ENCODE peak calls at places on chromosome 21, in five cellular contexts. Q is K562, U is kidney, H is heart left ventricle, M is GM12878. R is an unnamed sample.

GRCh38 chr21:37410639-37411038 is 44.1 kb downstream of the DYRK1A start:
- DNase-seq in H (no peak), M (no peak), U (no peak), Q (no peak), R (no peak)

GRCh38 chr21:30168086-30168485 is 1.5 kb upstream of the CLDN17 start:
- DNase-seq in U (no peak), H (no peak), Q (no peak), M (no peak), R (no peak)

GRCh38 chr21:41396452-41397107 is 29.5 kb upstream of the MX1 start:
- DNase-seq in U (peak; percentile 88), H (no peak), M (no peak), Q (no peak), R (no peak)

GRCh38 chr21:42552407-42553336 is 39.0 kb downstream of the SLC37A1 start:
- DNase-seq in M (no peak), H (no peak), U (no peak), Q (no peak), R (no peak)

GRCh38 chr21:37787456-37787855 is 128.8 kb downstream of the KCNJ6 start:
- DNase-seq in Q (no peak), H (no peak), U (no peak), M (no peak), R (no peak)

GRCh38 chr21:41598561-41599511 is 90.9 kb upstream of the TMPRSS2 start:
- DNase-seq in Q (no peak), H (peak; percentile 6), M (no peak), U (no peak), R (no peak)

GRCh38 chr21:42061866-42062542 is 9.1 kb upstream of the UMODL1 start:
- DNase-seq in U (peak; percentile 58), H (no peak), M (no peak), Q (no peak), R (no peak)

GRCh38 chr21:28454978-28455600 is 537.6 kb downstream of the LTN1 start:
- DNase-seq in U (no peak), H (no peak), M (no peak), Q (no peak), R (no peak)

GRCh38 chr21:37233551-37234146 is 33.5 kb downstream of the VPS26C start:
- DNase-seq in Q (no peak), M (no peak), H (no peak), U (no peak), R (no peak)

GRCh38 chr21:43290529-43291346 is 121.9 kb downstream of the CRYAA start:
- DNase-seq in H (no peak), M (no peak), Q (no peak), U (peak; percentile 68), R (peak; percentile 70)

GRCh38 chr21:26966978-26967913 is at the start of gene ADAMTS5:
- DNase-seq in M (no peak), U (peak; percentile 87), Q (no peak), H (peak; percentile 45), R (peak; percentile 93)

GRCh38 chr21:38306407-38306806 is 49.6 kb downstream of the KCNJ15 start:
- DNase-seq in Q (no peak), M (no peak), U (no peak), H (no peak), R (no peak)

GRCh38 chr21:31457675-31458074 is 113.6 kb upstream of the TIAM1 start:
- DNase-seq in U (no peak), M (no peak), H (no peak), Q (peak; percentile 21), R (no peak)
- TF ChIP-seq CTCF in U (no peak), M (no peak), H (no peak), Q (peak; percentile 43), R (no peak)

GRCh38 chr21:44456915-44457736 is 1.8 kb downstream of the LRRC3 start:
- DNase-seq in H (no peak), U (peak; percentile 69), M (no peak), Q (no peak), R (peak; percentile 91)

GRCh38 chr21:44455524-44456206 is 355 bp downstream of the LRRC3 start:
- DNase-seq in M (no peak), H (peak; percentile 52), U (peak; percentile 75), Q (peak; percentile 31), R (no peak)

GRCh38 chr21:44454058-44454457 is 1.3 kb upstream of the LRRC3 start:
- DNase-seq in H (no peak), M (no peak), U (no peak), Q (no peak), R (no peak)

GRCh38 chr21:44454747-44455523 is at the start of gene LRRC3:
- DNase-seq in Q (peak; percentile 96), M (peak; percentile 1), U (peak; percentile 95), H (peak; percentile 86), R (no peak)

GRCh38 chr21:44456207-44456914 is 1.1 kb downstream of the LRRC3 start:
- DNase-seq in U (peak; percentile 74), M (no peak), H (no peak), Q (no peak), R (peak; percentile 93)
- TF ChIP-seq CTCF in U (no peak), M (no peak), H (no peak), Q (no peak), R (peak; percentile 11)

DNA sequence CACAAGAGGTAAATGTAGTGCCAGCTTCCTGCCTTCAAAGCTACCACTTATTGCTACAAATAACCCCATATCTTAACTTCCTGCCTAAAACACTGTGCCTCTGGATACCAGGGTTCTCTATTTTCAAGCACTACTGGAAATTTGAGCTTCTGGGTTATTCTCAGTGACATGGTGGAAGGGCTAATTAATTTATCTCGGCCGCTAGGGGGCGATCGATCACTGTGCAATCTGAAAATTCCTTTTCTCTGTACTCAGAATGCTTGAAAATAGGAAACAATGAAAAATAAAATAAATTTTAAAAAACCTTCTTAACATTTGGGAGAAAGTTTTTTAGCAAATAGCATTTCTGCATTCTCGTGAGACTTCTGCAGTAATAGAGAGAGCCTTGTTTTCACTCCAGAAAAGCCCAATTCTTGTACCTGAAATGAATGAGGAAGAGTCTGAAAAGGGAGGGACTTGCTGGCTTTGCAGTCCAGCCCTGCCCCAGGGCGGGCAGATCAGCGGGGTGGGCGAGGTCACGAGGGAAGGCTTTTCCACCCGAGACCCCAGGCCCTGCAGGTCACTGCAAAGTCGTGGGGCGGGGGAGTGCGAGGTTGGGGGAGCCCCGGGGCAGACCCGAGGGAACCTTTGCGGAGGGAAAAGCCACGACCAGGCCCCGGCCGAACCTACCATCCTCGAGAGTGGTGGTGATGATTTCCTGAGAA is 276.7 kb downstream of the PCP4 start:
- DNase-seq in H (peak; percentile 45), Q (peak; percentile 56), M (no peak), U (peak; percentile 69), R (no peak)
- TF ChIP-seq CTCF in H (peak; percentile 70), Q (peak; percentile 73), M (peak; percentile 39), U (peak; percentile 78), R (peak; percentile 92)

GRCh38 chr21:45098867-45099266 is 24.5 kb downstream of the ADARB1 start:
- DNase-seq in U (no peak), H (no peak), M (no peak), Q (peak; percentile 47), R (no peak)
- TF ChIP-seq CTCF in U (no peak), H (peak; percentile 30), M (peak; percentile 63), Q (peak; percentile 65), R (peak; percentile 73)

R was measured in chondrocyte.